ENCODE peak calls at places on chromosomes 12 and 14, in five cellular contexts. V, G, P, M and N are unnamed samples.

GRCh38 chr12:123131879-123132402 is 18.9 kb downstream of the PITPNM2 start:
- DNase-seq in G (no peak), M (no peak), V (no peak), P (peak), N (no peak)

GRCh38 chr14:38808734-38809455 is 294.1 kb downstream of the SEC23A start:
- DNase-seq in P (no peak), G (no peak), M (no peak), V (no peak), N (no peak)

GRCh38 chr12:87303396-87304012 is 725.7 kb downstream of the C12orf50 start:
- DNase-seq in G (no peak), P (peak), V (no peak), M (no peak), N (no peak)

GRCh38 chr12:29559194-29559593 is 61.7 kb upstream of the OVCH1 start:
- DNase-seq in G (no peak), P (no peak), V (no peak), M (no peak), N (no peak)

GRCh38 chr12:737117-737739 is 15.2 kb upstream of the WNK1 start:
- DNase-seq in P (no peak), M (no peak), G (no peak), V (no peak), N (no peak)

GRCh38 chr14:105421723-105422615 is 2.3 kb downstream of the MTA1 start:
- DNase-seq in G (no peak), P (no peak), V (no peak), M (no peak), N (no peak)

GRCh38 chr12:26226629-26227375 is 31.4 kb downstream of the SSPN start:
- DNase-seq in M (no peak), V (peak), G (no peak), P (no peak), N (peak)

GRCh38 chr14:78091361-78091760 is 78.8 kb upstream of the NRXN3 start:
- DNase-seq in P (no peak), V (no peak), G (no peak), M (no peak), N (no peak)

GRCh38 chr12:1855241-1855640 is 34.9 kb downstream of the LRTM2 start:
- DNase-seq in V (no peak), G (no peak), M (peak), P (no peak), N (no peak)

GRCh38 chr12:46402451-46402850 is 29.9 kb upstream of the SLC38A2 start:
- DNase-seq in M (no peak), V (no peak), G (no peak), P (no peak), N (no peak)

GRCh38 chr14:61569783-61570182 is 125.5 kb upstream of the HIF1A start:
- DNase-seq in V (no peak), M (no peak), P (no peak), G (no peak), N (no peak)

GRCh38 chr12:57452937-57453509 is 2.1 kb upstream of the INHBE start:
- DNase-seq in P (peak), V (peak), G (no peak), M (peak), N (peak)

GRCh38 chr14:74492413-74493342 is at the start of gene NPC2:
- DNase-seq in G (no peak), M (no peak), P (no peak), V (no peak), N (no peak)

GRCh38 chr12:22678175-22678574 is 53.2 kb downstream of the ETNK1 start:
- DNase-seq in V (no peak), P (no peak), G (no peak), M (no peak), N (no peak)

GRCh38 chr12:75981773-75982564 is 49.6 kb downstream of the PHLDA1 start:
- DNase-seq in P (no peak), V (peak), G (no peak), M (no peak), N (no peak)

GRCh38 chr12:108717243-108717642 is 14.1 kb downstream of the CORO1C start:
- DNase-seq in M (no peak), P (no peak), G (no peak), V (no peak), N (no peak)

GRCh38 chr14:65620195-65620594 is 207.7 kb downstream of the FUT8 start:
- DNase-seq in G (no peak), P (no peak), V (no peak), M (no peak), N (no peak)

GRCh38 chr12:21264232-21264631 is 70.5 kb downstream of the SLCO1A2 start:
- DNase-seq in P (no peak), V (no peak), M (no peak), G (no peak), N (no peak)

GRCh38 chr12:4069046-4070010 is 196.1 kb upstream of the PARP11 start:
- DNase-seq in M (no peak), V (no peak), P (no peak), G (no peak), N (no peak)

GRCh38 chr14:73610692-73611091 is 1.6 kb upstream of the ACOT6 start:
- DNase-seq in M (no peak), G (no peak), P (peak), V (no peak), N (no peak)

GRCh38 chr12:115455268-115455681 is 771.3 kb upstream of the TBX3 start:
- DNase-seq in P (no peak), G (no peak), M (no peak), V (no peak), N (no peak)

GRCh38 chr14:36935976-36936678 is 236.3 kb downstream of the SLC25A21 start:
- DNase-seq in G (no peak), V (peak), P (no peak), M (no peak), N (no peak)

GRCh38 chr12:51217133-51217967 is 512 bp downstream of the POU6F1 start:
- DNase-seq in P (peak), M (no peak), V (no peak), G (no peak), N (peak)

GRCh38 chr12:102694913-102695312 is 214.6 kb upstream of the IGF1 start:
- DNase-seq in G (no peak), V (no peak), M (no peak), P (no peak), N (no peak)

GRCh38 chr14:103872492-103873113 is 25.2 kb upstream of the PPP1R13B start:
- DNase-seq in M (no peak), V (no peak), G (no peak), P (no peak), N (no peak)

GRCh38 chr12:100733817-100734593 is 60.6 kb upstream of the ANO4 start:
- DNase-seq in P (peak), G (peak), M (peak), V (peak), N (peak)

GRCh38 chr12:95633671-95634465 is 82.6 kb upstream of the USP44 start:
- DNase-seq in M (no peak), G (no peak), V (peak), P (no peak), N (no peak)

GRCh38 chr12:56271031-56271430 is 4.3 kb downstream of the COQ10A start:
- DNase-seq in G (no peak), P (no peak), M (peak), V (no peak), N (peak)

GRCh38 chr12:50224026-50224692 is 57.0 kb upstream of the CERS5 start:
- DNase-seq in M (peak), G (no peak), P (no peak), V (no peak), N (no peak)

GRCh38 chr12:76762556-76762955 is 1.4 kb upstream of the ZDHHC17 start:
- DNase-seq in V (no peak), G (no peak), M (no peak), P (no peak), N (peak)

GRCh38 chr12:14716848-14717444 is 20.5 kb upstream of the GUCY2C start:
- DNase-seq in M (peak), G (no peak), P (peak), V (peak), N (peak)